ENCODE peak calls at places on chromosomes 12 and 14, in eight cellular contexts. S, V, G, A, B, P, W and J are unnamed samples.

GRCh38 chr12:65533177-65533883 is 254.8 kb downstream of the MSRB3 start:
- DNase-seq in V (no peak), B (peak; percentile 95), G (no peak), A (no peak), S (no peak), W (peak; percentile 85), P (no peak), J (no peak)

GRCh38 chr12:48004941-48005749 is 869 bp upstream of the COL2A1 start:
- DNase-seq in W (no peak), V (no peak), G (no peak), S (no peak), A (no peak), B (no peak), P (no peak), J (no peak)

GRCh38 chr12:70663838-70664237 is 26.6 kb upstream of the PTPRB start:
- DNase-seq in W (no peak), V (no peak), A (no peak), B (no peak), S (no peak), G (no peak), P (no peak), J (no peak)

GRCh38 chr12:27525373-27525772 is 1.4 kb downstream of the PPFIBP1 start:
- DNase-seq in V (peak; percentile 72), A (no peak), G (no peak), S (no peak), P (no peak), B (no peak), W (peak; percentile 88), J (no peak)

GRCh38 chr12:98719515-98720504 is 74.7 kb downstream of the APAF1 start:
- DNase-seq in B (no peak), P (no peak), G (no peak), S (no peak), W (no peak), A (no peak), V (no peak), J (no peak)

GRCh38 chr14:30035361-30035760 is 107.7 kb upstream of the PRKD1 start:
- DNase-seq in B (no peak), S (no peak), P (no peak), G (no peak), W (no peak), A (no peak), V (no peak), J (no peak)

GRCh38 chr12:52004042-52004648 is 2.6 kb upstream of the TAMALIN start:
- DNase-seq in G (peak; percentile 40), S (peak; percentile 55), P (no peak), W (peak; percentile 60), V (peak; percentile 82), A (no peak), B (no peak), J (peak; percentile 61)

GRCh38 chr12:51534675-51535074 is 56.4 kb upstream of the SCN8A start:
- DNase-seq in B (no peak), W (no peak), V (no peak), G (no peak), S (no peak), A (no peak), P (no peak), J (no peak)

GRCh38 chr12:94714378-94714777 is 64.0 kb upstream of the TMCC3 start:
- DNase-seq in B (no peak), A (no peak), S (no peak), G (no peak), W (peak; percentile 95), V (no peak), P (no peak), J (no peak)

GRCh38 chr12:118370601-118371000 is 2.1 kb downstream of the TAOK3 start:
- DNase-seq in V (no peak), G (no peak), S (no peak), A (no peak), B (no peak), P (no peak), W (no peak), J (no peak)

GRCh38 chr12:123233505-123234299 is 466 bp downstream of the MTRFR start:
- DNase-seq in B (no peak), V (no peak), G (no peak), P (no peak), W (no peak), A (no peak), S (no peak), J (no peak)

GRCh38 chr12:127401536-127401935 is 865.4 kb upstream of the TMEM132C start:
- DNase-seq in S (no peak), A (no peak), V (no peak), G (no peak), W (no peak), B (no peak), P (no peak), J (no peak)

GRCh38 chr12:8662592-8662991 is at the start of gene MFAP5:
- DNase-seq in W (no peak), S (no peak), V (peak; percentile 73), B (no peak), P (no peak), A (no peak), G (no peak), J (no peak)

GRCh38 chr12:124947561-124948398 is 33.3 kb upstream of the UBC start:
- DNase-seq in P (no peak), S (no peak), V (no peak), G (no peak), A (no peak), B (no peak), W (no peak), J (no peak)

GRCh38 chr14:92586001-92586947 is 72.7 kb downstream of the RIN3 start:
- DNase-seq in W (peak; percentile 78), G (no peak), V (peak; percentile 71), S (no peak), A (no peak), B (no peak), P (no peak), J (peak; percentile 21)

GRCh38 chr12:126676426-126676825 is 1590.5 kb upstream of the TMEM132C start:
- DNase-seq in W (no peak), V (no peak), A (no peak), P (no peak), G (no peak), B (no peak), S (no peak), J (no peak)

GRCh38 chr12:52355181-52355580 is 12.1 kb downstream of the KRT85 start:
- DNase-seq in V (no peak), A (no peak), B (no peak), W (no peak), S (no peak), P (no peak), G (no peak), J (no peak)

GRCh38 chr12:108580531-108580930 is 17.4 kb downstream of the TMEM119 start:
- DNase-seq in W (no peak), P (no peak), V (no peak), G (no peak), B (no peak), A (no peak), S (no peak), J (no peak)

DNA sequence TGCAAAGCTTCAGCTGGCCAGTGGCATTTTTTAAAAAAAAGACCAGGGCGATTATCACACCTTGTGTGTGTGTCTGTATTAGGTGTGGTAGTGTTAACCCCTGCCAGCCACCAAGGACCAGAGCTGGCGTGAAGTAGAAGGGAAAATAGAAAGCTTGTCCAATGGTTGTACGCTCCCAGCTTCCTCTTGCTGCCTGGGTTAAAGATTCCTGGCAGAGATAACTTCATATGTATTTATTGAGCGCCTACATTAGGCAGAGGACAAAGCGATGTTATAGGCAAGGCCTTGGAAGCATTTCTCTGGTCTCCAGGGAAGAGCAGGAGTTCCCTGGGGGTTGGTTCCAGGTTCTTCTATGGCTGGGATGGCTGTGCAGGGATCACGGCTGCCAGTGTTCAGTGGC is 3.2 kb downstream of the JDP2 start:
- DNase-seq in G (no peak), W (no peak), V (no peak), B (no peak), A (no peak), P (no peak), S (no peak), J (no peak)
- H3K4me1 ChIP-seq in G (peaks cover 32% of the 10 kb centered on the region), W (no peaks in the 10 kb centered on the region), V (no peaks in the 10 kb centered on the region), B (peaks cover 24% of the 10 kb centered on the region), A (peaks cover 17% of the 10 kb centered on the region), P (peaks cover 51% of the 10 kb centered on the region), S (peaks cover 87% of the 10 kb centered on the region), J (peaks cover 9% of the 10 kb centered on the region)

GRCh38 chr14:71686677-71687076 is 245.6 kb upstream of the RGS6 start:
- DNase-seq in V (peak; percentile 78), G (no peak), P (no peak), B (no peak), S (no peak), W (no peak), A (no peak), J (no peak)
- TF ChIP-seq POLR2AphosphoS5 in V (peak; percentile 19), G (no peak), P (peak; percentile 5), B (no peak), S (peak; percentile 19), W (no peak), A (peak; percentile 47), J (no peak)

GRCh38 chr12:13962699-13963098 is 18.7 kb downstream of the GRIN2B start:
- DNase-seq in W (no peak), B (peak; percentile 10), S (no peak), G (peak; percentile 5), P (no peak), V (no peak), A (no peak), J (no peak)
- TF ChIP-seq CTCF in W (peak; percentile 11), B (peak; percentile 57), S (peak; percentile 7), G (peak; percentile 60), P (no peak), V (no peak), A (no peak), J (no peak)

GRCh38 chr12:57837779-57838562 is 8.6 kb downstream of the CTDSP2 start:
- DNase-seq in B (no peak), W (peak; percentile 70), A (no peak), P (no peak), S (no peak), G (no peak), V (no peak), J (no peak)

GRCh38 chr12:57836442-57837375 is 9.8 kb downstream of the CTDSP2 start:
- DNase-seq in G (no peak), W (peak; percentile 85), V (peak; percentile 89), P (no peak), B (no peak), A (peak; percentile 53), S (peak; percentile 71), J (peak; percentile 38)

GRCh38 chr12:57839996-57840395 is 6.5 kb downstream of the CTDSP2 start:
- DNase-seq in A (no peak), W (no peak), P (no peak), S (no peak), G (no peak), B (no peak), V (no peak), J (no peak)

GRCh38 chr12:57840701-57841100 is 5.8 kb downstream of the CTDSP2 start:
- DNase-seq in P (no peak), B (no peak), A (no peak), G (peak; percentile 73), S (no peak), W (peak; percentile 43), V (no peak), J (no peak)

DNA sequence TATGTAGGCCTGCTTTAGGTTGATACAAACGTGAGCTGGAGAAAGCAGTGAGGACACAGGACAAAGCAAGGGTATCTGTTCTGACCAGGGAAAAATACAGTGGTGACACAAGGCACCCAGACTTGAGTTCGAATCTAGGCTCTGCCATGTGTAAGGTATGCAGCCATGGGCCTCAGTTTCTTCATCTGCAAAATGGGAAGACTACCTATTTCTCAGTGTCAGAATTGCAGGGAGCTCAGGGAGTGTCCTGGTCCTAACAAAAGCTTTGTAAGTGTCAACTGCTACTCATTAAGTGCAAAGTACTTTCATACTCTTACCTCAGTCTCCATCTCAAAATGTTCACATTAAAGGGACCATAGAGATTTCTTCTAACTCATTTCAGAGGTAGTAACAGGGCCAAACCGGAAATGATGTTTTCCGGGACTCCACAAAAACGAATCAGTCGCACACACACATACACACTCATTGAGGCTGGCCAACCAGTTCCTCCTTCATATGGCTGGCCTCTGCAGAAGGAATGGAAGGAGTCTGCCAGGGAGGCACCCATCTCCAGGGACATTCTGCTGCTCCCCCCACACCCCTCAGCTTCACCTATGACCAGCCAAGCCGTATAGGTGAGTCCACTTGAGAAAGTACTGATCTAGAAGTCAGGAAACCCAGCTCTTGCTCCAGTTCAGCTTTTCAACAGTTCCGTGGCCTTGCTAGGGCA is 7.8 kb downstream of the CTDSP2 start:
- DNase-seq in G (no peak), P (no peak), W (peak; percentile 76), A (no peak), V (no peak), S (no peak), B (no peak), J (no peak)
- H3K4me1 ChIP-seq in G (peaks cover 100% of the 10 kb centered on the region), P (peaks cover 100% of the 10 kb centered on the region), W (peaks cover 71% of the 10 kb centered on the region), A (peaks cover 88% of the 10 kb centered on the region), V (no peaks in the 10 kb centered on the region), S (peaks cover 100% of the 10 kb centered on the region), B (peaks cover 55% of the 10 kb centered on the region), J (peaks cover 61% of the 10 kb centered on the region)